ENCODE peak calls at places on chromosome 12, in five cellular contexts. One of them, this sample, is unnamed.

GRCh38 chr12:102528111-102528510 is 47.7 kb upstream of the IGF1 start:
- DNase-seq in neuronal stem cell: no peak
- DNase-seq in mesenchymal stem cell: no peak
- DNase-seq in trophoblast cell: no peak
- DNase-seq in H9: no peak
- DNase-seq in this sample: no peak

GRCh38 chr12:125871811-125872594 is 806.8 kb downstream of the AACS start:
- DNase-seq in neuronal stem cell: no peak
- DNase-seq in trophoblast cell: no peak
- DNase-seq in mesenchymal stem cell: no peak
- DNase-seq in H9: no peak
- DNase-seq in this sample: no peak

GRCh38 chr12:57377103-57377840 is 53.6 kb downstream of the R3HDM2 start:
- DNase-seq in trophoblast cell: peak
- DNase-seq in mesenchymal stem cell: no peak
- DNase-seq in H9: no peak
- DNase-seq in neuronal stem cell: no peak
- DNase-seq in this sample: no peak

GRCh38 chr12:12883369-12884001 is 7.9 kb upstream of the GPRC5A start:
- DNase-seq in trophoblast cell: peak
- DNase-seq in mesenchymal stem cell: peak
- DNase-seq in H9: no peak
- DNase-seq in neuronal stem cell: no peak
- DNase-seq in this sample: no peak

GRCh38 chr12:127240249-127240929 is 1026.6 kb upstream of the TMEM132C start:
- DNase-seq in neuronal stem cell: no peak
- DNase-seq in mesenchymal stem cell: no peak
- DNase-seq in trophoblast cell: no peak
- DNase-seq in H9: no peak
- DNase-seq in this sample: no peak

GRCh38 chr12:12716151-12716844 is 870 bp upstream of the CDKN1B start:
- DNase-seq in mesenchymal stem cell: peak
- DNase-seq in H9: no peak
- DNase-seq in trophoblast cell: no peak
- DNase-seq in neuronal stem cell: no peak
- DNase-seq in this sample: no peak

GRCh38 chr12:89791286-89791685 is 82.6 kb upstream of the ATP2B1 start:
- DNase-seq in H9: no peak
- DNase-seq in mesenchymal stem cell: no peak
- DNase-seq in neuronal stem cell: no peak
- DNase-seq in trophoblast cell: peak
- DNase-seq in this sample: no peak

GRCh38 chr12:109878247-109878625 is 2.1 kb downstream of the GLTP start:
- DNase-seq in trophoblast cell: no peak
- DNase-seq in neuronal stem cell: no peak
- DNase-seq in H9: no peak
- DNase-seq in mesenchymal stem cell: no peak
- DNase-seq in this sample: no peak

GRCh38 chr12:127383281-127383680 is 883.7 kb upstream of the TMEM132C start:
- DNase-seq in neuronal stem cell: no peak
- DNase-seq in mesenchymal stem cell: peak
- DNase-seq in H9: no peak
- DNase-seq in trophoblast cell: no peak
- DNase-seq in this sample: no peak

GRCh38 chr12:101172316-101172715 is 37.7 kb downstream of the SLC5A8 start:
- DNase-seq in neuronal stem cell: peak
- DNase-seq in mesenchymal stem cell: no peak
- DNase-seq in trophoblast cell: peak
- DNase-seq in H9: peak
- DNase-seq in this sample: peak

GRCh38 chr12:30201301-30202160 is 417.8 kb upstream of the TMTC1 start:
- DNase-seq in mesenchymal stem cell: peak
- DNase-seq in neuronal stem cell: no peak
- DNase-seq in H9: peak
- DNase-seq in trophoblast cell: no peak
- DNase-seq in this sample: no peak

GRCh38 chr12:132550014-132550802 is 60.2 kb downstream of the LRCOL1 start:
- DNase-seq in neuronal stem cell: peak
- DNase-seq in H9: peak
- DNase-seq in mesenchymal stem cell: peak
- DNase-seq in trophoblast cell: no peak
- DNase-seq in this sample: no peak

GRCh38 chr12:102063066-102063465 is 1.3 kb upstream of the WASHC3 start:
- DNase-seq in H9: no peak
- DNase-seq in trophoblast cell: peak
- DNase-seq in neuronal stem cell: no peak
- DNase-seq in mesenchymal stem cell: no peak
- DNase-seq in this sample: no peak

GRCh38 chr12:87150969-87151662 is 878.1 kb downstream of the C12orf50 start:
- DNase-seq in mesenchymal stem cell: no peak
- DNase-seq in trophoblast cell: no peak
- DNase-seq in H9: peak
- DNase-seq in neuronal stem cell: no peak
- DNase-seq in this sample: no peak

GRCh38 chr12:5627053-5627630 is 195.2 kb downstream of the NTF3 start:
- DNase-seq in H9: no peak
- DNase-seq in trophoblast cell: no peak
- DNase-seq in mesenchymal stem cell: no peak
- DNase-seq in neuronal stem cell: no peak
- DNase-seq in this sample: no peak

GRCh38 chr12:109020136-109020535 is 732 bp downstream of the SVOP start:
- DNase-seq in mesenchymal stem cell: no peak
- DNase-seq in H9: no peak
- DNase-seq in trophoblast cell: no peak
- DNase-seq in neuronal stem cell: no peak
- DNase-seq in this sample: no peak

GRCh38 chr12:94089891-94090290 is 58.5 kb upstream of the PLXNC1 start:
- DNase-seq in trophoblast cell: no peak
- DNase-seq in mesenchymal stem cell: peak
- DNase-seq in H9: no peak
- DNase-seq in neuronal stem cell: no peak
- DNase-seq in this sample: no peak

GRCh38 chr12:103505371-103506236 is 9.8 kb upstream of the C12orf42 start:
- DNase-seq in neuronal stem cell: no peak
- DNase-seq in trophoblast cell: peak
- DNase-seq in H9: no peak
- DNase-seq in mesenchymal stem cell: no peak
- DNase-seq in this sample: no peak

GRCh38 chr12:1949771-1950470 is 31.5 kb upstream of the CACNA2D4 start:
- DNase-seq in trophoblast cell: peak
- DNase-seq in mesenchymal stem cell: no peak
- DNase-seq in neuronal stem cell: no peak
- DNase-seq in H9: peak
- DNase-seq in this sample: no peak

GRCh38 chr12:2456813-2457186 is 338.0 kb upstream of the FKBP4 start:
- DNase-seq in H9: no peak
- DNase-seq in neuronal stem cell: no peak
- DNase-seq in mesenchymal stem cell: no peak
- DNase-seq in trophoblast cell: no peak
- DNase-seq in this sample: no peak

GRCh38 chr12:49138587-49138986 is 7.4 kb upstream of the TUBA1B start:
- DNase-seq in mesenchymal stem cell: no peak
- DNase-seq in neuronal stem cell: no peak
- DNase-seq in trophoblast cell: no peak
- DNase-seq in H9: no peak
- DNase-seq in this sample: no peak

GRCh38 chr12:32399373-32400113 is at the start of gene FGD4:
- DNase-seq in trophoblast cell: peak
- DNase-seq in mesenchymal stem cell: peak
- DNase-seq in H9: peak
- DNase-seq in neuronal stem cell: peak
- DNase-seq in this sample: peak

GRCh38 chr12:132276720-132277373 is 52.5 kb downstream of the GALNT9 start:
- DNase-seq in mesenchymal stem cell: no peak
- DNase-seq in neuronal stem cell: no peak
- DNase-seq in trophoblast cell: no peak
- DNase-seq in H9: no peak
- DNase-seq in this sample: no peak

DNA sequence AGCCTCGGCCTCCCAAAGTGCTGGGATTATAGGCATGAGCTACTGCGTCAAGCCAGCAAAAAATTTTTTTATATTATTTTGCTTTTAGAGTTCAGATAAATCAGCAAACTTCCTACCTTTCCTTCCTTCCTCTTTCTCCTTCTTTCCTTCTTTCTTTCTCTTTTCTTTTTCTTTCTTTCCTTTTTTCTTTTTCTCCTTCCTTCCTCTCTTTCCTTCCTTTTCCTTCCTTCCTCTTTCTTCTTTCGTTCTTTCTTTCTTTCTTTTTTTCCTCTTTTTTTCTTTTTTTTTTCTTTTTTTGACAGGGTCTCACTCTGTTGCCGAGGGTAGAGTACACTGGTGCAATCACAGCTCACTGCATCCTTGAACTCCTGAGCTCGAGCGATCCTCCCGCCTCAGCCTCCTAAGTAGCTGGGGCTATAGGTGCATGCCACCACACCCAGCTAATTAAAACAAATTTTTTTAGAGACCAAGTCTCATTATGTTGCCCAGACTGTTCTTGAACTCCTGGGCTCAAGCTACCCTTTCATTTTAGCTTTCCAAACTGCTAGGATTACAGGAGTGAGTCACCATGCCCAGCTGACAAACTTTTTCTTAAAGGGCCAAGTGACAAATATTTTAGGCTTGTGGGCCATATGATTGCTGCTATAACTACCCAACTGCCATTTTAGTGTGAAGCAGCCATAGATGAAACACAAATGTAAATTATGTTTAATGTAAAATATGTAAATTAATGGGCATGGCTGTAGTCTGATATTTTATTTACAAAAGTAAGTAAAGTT is 7.1 kb upstream of the WASHC4 start:
- DNase-seq in mesenchymal stem cell: peak
- DNase-seq in H9: no peak
- DNase-seq in neuronal stem cell: no peak
- DNase-seq in trophoblast cell: peak
- DNase-seq in this sample: no peak
- H2BK12ac ChIP-seq in mesenchymal stem cell: no peak
- H2BK12ac ChIP-seq in H9: no peak
- H2BK12ac ChIP-seq in neuronal stem cell: no peak
- H2BK12ac ChIP-seq in trophoblast cell: no peak
- H2BK12ac ChIP-seq in this sample: no peak

DNA sequence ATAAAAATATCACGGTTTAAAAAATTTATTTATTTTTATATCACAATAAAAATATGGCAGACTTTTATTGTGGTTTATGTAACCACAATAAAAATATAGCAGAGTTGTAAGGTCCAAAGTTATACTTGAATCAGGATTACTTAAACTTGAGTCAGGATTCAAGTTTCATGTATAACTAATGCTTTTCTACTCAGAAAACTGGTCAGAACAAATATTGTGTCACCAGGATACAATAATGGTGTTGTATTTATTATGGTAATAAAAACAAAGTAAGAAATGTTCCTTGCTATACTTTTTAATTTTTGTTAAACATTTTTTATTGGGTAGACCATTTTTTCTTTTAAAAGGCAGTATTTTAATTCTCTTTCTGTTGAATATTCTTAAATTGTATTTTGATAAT is 29.2 kb upstream of the EPS8 start:
- DNase-seq in trophoblast cell: no peak
- DNase-seq in H9: no peak
- DNase-seq in neuronal stem cell: no peak
- DNase-seq in mesenchymal stem cell: no peak
- DNase-seq in this sample: no peak
- H2BK12ac ChIP-seq in trophoblast cell: no peak
- H2BK12ac ChIP-seq in H9: no peak
- H2BK12ac ChIP-seq in neuronal stem cell: no peak
- H2BK12ac ChIP-seq in mesenchymal stem cell: no peak
- H2BK12ac ChIP-seq in this sample: no peak

DNA sequence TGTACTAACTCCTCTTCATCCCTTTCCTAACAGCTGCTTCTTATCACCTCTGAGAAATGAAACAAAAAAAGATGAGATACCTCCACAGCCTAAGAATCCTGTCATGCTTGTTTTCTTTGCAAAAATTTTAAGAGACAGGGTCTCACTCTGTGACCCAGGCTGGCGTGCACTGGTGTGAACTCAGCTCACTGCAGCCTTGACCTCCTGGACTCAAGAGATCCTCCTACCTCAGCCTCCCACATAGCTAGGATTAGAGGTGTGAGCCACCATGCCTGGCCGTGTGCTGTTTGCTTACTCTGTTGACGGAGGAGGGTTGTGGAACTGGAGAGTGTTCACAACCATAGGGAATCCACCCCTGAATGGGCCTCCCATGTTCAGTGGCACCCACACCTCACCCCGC is 16.2 kb downstream of the CSRNP2 start:
- DNase-seq in trophoblast cell: peak
- DNase-seq in H9: no peak
- DNase-seq in neuronal stem cell: no peak
- DNase-seq in mesenchymal stem cell: no peak
- DNase-seq in this sample: no peak
- H2BK12ac ChIP-seq in trophoblast cell: no peak
- H2BK12ac ChIP-seq in H9: no peak
- H2BK12ac ChIP-seq in neuronal stem cell: no peak
- H2BK12ac ChIP-seq in mesenchymal stem cell: no peak
- H2BK12ac ChIP-seq in this sample: no peak

GRCh38 chr12:53937596-53938275 is 895 bp upstream of the HOXC13 start:
- DNase-seq in H9: no peak
- DNase-seq in neuronal stem cell: no peak
- DNase-seq in trophoblast cell: no peak
- DNase-seq in mesenchymal stem cell: no peak
- DNase-seq in this sample: no peak

GRCh38 chr12:53939141-53940108 is 794 bp downstream of the HOXC13 start:
- DNase-seq in H9: peak
- DNase-seq in neuronal stem cell: no peak
- DNase-seq in trophoblast cell: peak
- DNase-seq in mesenchymal stem cell: peak
- DNase-seq in this sample: no peak

GRCh38 chr12:53937099-53937498 is 1.5 kb upstream of the HOXC13 start:
- DNase-seq in neuronal stem cell: no peak
- DNase-seq in mesenchymal stem cell: no peak
- DNase-seq in H9: no peak
- DNase-seq in trophoblast cell: no peak
- DNase-seq in this sample: peak

GRCh38 chr12:53940448-53941014 is 1.9 kb downstream of the HOXC13 start:
- DNase-seq in neuronal stem cell: no peak
- DNase-seq in trophoblast cell: no peak
- DNase-seq in mesenchymal stem cell: no peak
- DNase-seq in H9: no peak
- DNase-seq in this sample: no peak

DNA sequence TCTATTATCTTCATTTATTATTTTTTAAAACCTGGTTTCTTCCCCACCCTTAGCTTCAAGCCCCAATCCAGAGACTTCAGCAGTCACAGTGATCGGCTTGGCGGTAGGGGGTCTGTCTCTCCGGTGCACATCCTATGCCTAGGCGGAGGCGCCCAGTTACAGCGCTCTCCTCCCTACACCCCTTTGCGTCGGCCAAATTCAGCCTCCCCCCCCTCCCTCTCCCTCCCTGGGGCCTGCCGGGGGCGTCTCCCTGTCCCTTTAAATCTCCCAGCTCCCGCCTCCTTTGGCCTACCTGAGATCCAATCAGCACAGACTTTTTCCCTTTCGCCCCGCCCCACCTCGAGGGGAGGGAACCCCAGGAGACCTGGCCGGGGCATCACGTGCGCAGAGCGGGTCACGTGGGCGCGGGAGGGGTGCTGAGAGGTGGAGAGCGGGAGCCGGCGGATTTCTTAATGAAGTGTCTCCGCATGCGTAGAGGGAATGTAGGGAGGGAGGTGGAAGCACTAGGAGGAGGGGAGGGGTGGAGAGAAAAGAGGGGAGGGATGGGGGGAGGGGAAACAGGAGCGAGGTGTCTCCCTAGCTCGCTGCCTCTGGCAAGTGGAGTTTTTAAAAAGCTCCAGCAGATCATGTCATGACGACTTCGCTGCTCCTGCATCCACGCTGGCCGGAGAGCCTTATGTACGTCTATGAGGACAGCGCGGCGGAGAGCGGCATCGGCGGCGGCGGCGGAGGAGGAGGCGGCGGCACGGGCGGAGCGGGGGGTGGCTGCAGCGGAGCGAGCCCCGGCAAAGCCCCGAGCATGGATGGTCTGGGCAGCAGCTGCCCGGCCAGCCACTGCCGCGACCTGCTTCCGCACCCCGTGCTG is at the start of gene HOXC13:
- DNase-seq in H9: peak
- DNase-seq in trophoblast cell: peak
- DNase-seq in neuronal stem cell: peak
- DNase-seq in mesenchymal stem cell: peak
- DNase-seq in this sample: peak
- H2BK12ac ChIP-seq in H9: no peak
- H2BK12ac ChIP-seq in trophoblast cell: peak
- H2BK12ac ChIP-seq in neuronal stem cell: no peak
- H2BK12ac ChIP-seq in mesenchymal stem cell: no peak
- H2BK12ac ChIP-seq in this sample: peak